ENCODE peak calls at places on chromosome 10, in seven cellular contexts. G, B, L, X, W, Q and D are unnamed samples.

GRCh38 chr10:16724509-16724908 is 92.7 kb downstream of the RSU1 start:
- DNase-seq in W (no peak), Q (no peak), G (no peak), X (no peak), L (no peak), B (no peak), D (no peak)

GRCh38 chr10:2839081-2839725 is 228.1 kb upstream of the PFKP start:
- DNase-seq in Q (peak; percentile 4), G (peak; percentile 72), L (no peak), B (peak; percentile 52), W (no peak), X (peak; percentile 51), D (peak; percentile 72)

GRCh38 chr10:31977440-31978157 is 49.0 kb upstream of the ARHGAP12 start:
- DNase-seq in B (peak; percentile 63), X (no peak), Q (peak; percentile 59), G (no peak), W (no peak), L (no peak), D (no peak)

GRCh38 chr10:50439187-50439586 is 184.6 kb downstream of the SGMS1 start:
- DNase-seq in L (no peak), X (no peak), W (no peak), B (no peak), G (no peak), Q (no peak), D (no peak)

GRCh38 chr10:75655791-75656451 is 224.5 kb downstream of the LRMDA start:
- DNase-seq in L (no peak), X (peak; percentile 66), Q (peak; percentile 72), B (peak; percentile 84), G (no peak), W (no peak), D (no peak)

GRCh38 chr10:8334631-8335030 is 280.1 kb downstream of the GATA3 start:
- DNase-seq in X (no peak), B (no peak), L (no peak), Q (no peak), G (no peak), W (no peak), D (no peak)

GRCh38 chr10:23793577-23793976 is 354.7 kb downstream of the OTUD1 start:
- DNase-seq in L (no peak), W (no peak), Q (no peak), X (no peak), B (no peak), G (no peak), D (no peak)

GRCh38 chr10:5356479-5356763 is 8.3 kb upstream of the UCN3 start:
- DNase-seq in L (no peak), X (no peak), Q (no peak), B (no peak), W (no peak), G (no peak), D (no peak)

GRCh38 chr10:26881600-26882331 is 21.0 kb upstream of the ABI1 start:
- DNase-seq in Q (peak; percentile 82), L (peak; percentile 69), B (peak; percentile 67), X (no peak), G (peak; percentile 74), W (no peak), D (no peak)

GRCh38 chr10:92993671-92994304 is 66.8 kb upstream of the CYP26C1 start:
- DNase-seq in G (peak; percentile 10), Q (no peak), X (no peak), L (no peak), W (no peak), B (no peak), D (no peak)

GRCh38 chr10:58556516-58556915 is 43.8 kb downstream of the BICC1 start:
- DNase-seq in G (no peak), W (no peak), Q (no peak), X (no peak), L (no peak), B (peak; percentile 44), D (no peak)

GRCh38 chr10:58557714-58558113 is 45.0 kb downstream of the BICC1 start:
- DNase-seq in G (no peak), W (no peak), B (no peak), X (no peak), L (no peak), Q (no peak), D (no peak)

GRCh38 chr10:58555930-58556311 is 43.2 kb downstream of the BICC1 start:
- DNase-seq in Q (no peak), L (no peak), G (no peak), W (no peak), X (no peak), B (no peak), D (no peak)

GRCh38 chr10:58555170-58555929 is 42.7 kb downstream of the BICC1 start:
- DNase-seq in W (no peak), B (no peak), G (no peak), X (no peak), L (no peak), Q (no peak), D (no peak)

GRCh38 chr10:58554316-58554715 is 41.6 kb downstream of the BICC1 start:
- DNase-seq in G (no peak), Q (no peak), B (no peak), W (no peak), X (no peak), L (no peak), D (no peak)
- H3K4me1 ChIP-seq in G (no peaks in the 10 kb centered on the region), Q (no peaks in the 10 kb centered on the region), B (peaks cover 22% of the 10 kb centered on the region), W (no peaks in the 10 kb centered on the region), X (no peaks in the 10 kb centered on the region), L (no peaks in the 10 kb centered on the region), D (no peaks in the 10 kb centered on the region)

GRCh38 chr10:70830185-70830584 is 14.4 kb downstream of the SGPL1 start:
- DNase-seq in X (no peak), B (peak; percentile 100), G (no peak), L (no peak), Q (no peak), W (no peak), D (no peak)
- H3K4me1 ChIP-seq in X (peaks cover 27% of the 10 kb centered on the region), B (peaks cover 88% of the 10 kb centered on the region), G (no peaks in the 10 kb centered on the region), L (peaks cover 26% of the 10 kb centered on the region), Q (peaks cover 95% of the 10 kb centered on the region), W (peaks cover 5% of the 10 kb centered on the region), D (peaks cover 23% of the 10 kb centered on the region)

DNA sequence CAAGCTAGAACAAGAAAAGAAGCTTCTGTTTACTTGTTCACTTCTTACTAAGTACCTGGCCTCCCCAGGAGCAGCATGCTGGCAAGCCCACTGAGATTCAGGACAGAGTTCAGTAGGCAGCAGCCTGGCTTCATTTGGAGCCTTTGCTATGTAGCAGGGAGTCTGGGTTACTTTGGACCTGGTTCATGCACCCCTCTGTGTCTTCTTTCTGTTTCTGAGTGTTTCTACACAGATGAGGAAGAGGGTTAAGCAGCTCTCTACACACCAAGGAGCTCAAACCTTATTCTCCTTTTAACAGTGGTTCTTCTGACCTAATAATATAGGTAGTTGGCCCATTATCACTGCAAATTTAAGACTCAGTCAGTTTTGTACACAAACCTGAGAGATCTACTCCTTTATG is 152.9 kb downstream of the ARID5B start:
- DNase-seq in W (no peak), G (no peak), Q (no peak), L (no peak), X (no peak), B (no peak), D (no peak)
- H3K4me1 ChIP-seq in W (peaks cover 66% of the 10 kb centered on the region), G (peaks cover 9% of the 10 kb centered on the region), Q (peaks cover 47% of the 10 kb centered on the region), L (peaks cover 10% of the 10 kb centered on the region), X (peaks cover 10% of the 10 kb centered on the region), B (peaks cover 36% of the 10 kb centered on the region), D (peaks cover 50% of the 10 kb centered on the region)

GRCh38 chr10:79072041-79072441 is 3.3 kb downstream of the ZMIZ1 start:
- DNase-seq in L (no peak), Q (no peak), X (no peak), G (no peak), B (peak; percentile 68), W (no peak), D (no peak)

GRCh38 chr10:79070091-79070610 is 1.4 kb downstream of the ZMIZ1 start:
- DNase-seq in W (no peak), G (peak; percentile 85), B (peak; percentile 63), L (no peak), Q (peak; percentile 47), X (no peak), D (peak; percentile 80)

GRCh38 chr10:79070611-79071534 is 2.1 kb downstream of the ZMIZ1 start:
- DNase-seq in B (peak; percentile 100), L (no peak), Q (peak; percentile 97), X (peak; percentile 94), W (peak; percentile 87), G (peak; percentile 80), D (peak; percentile 95)

GRCh38 chr10:79072994-79073654 is 4.4 kb downstream of the ZMIZ1 start:
- DNase-seq in X (no peak), B (peak; percentile 50), Q (no peak), W (no peak), G (no peak), L (no peak), D (no peak)

GRCh38 chr10:79071535-79071923 is 2.8 kb downstream of the ZMIZ1 start:
- DNase-seq in B (no peak), G (no peak), Q (no peak), X (no peak), L (no peak), W (no peak), D (no peak)
- H3K4me1 ChIP-seq in B (peaks cover 43% of the 10 kb centered on the region), G (peaks cover 32% of the 10 kb centered on the region), Q (peaks cover 50% of the 10 kb centered on the region), X (peaks cover 46% of the 10 kb centered on the region), L (peaks cover 64% of the 10 kb centered on the region), W (peaks cover 44% of the 10 kb centered on the region), D (peaks cover 61% of the 10 kb centered on the region)

GRCh38 chr10:131906269-131906639 is 5.4 kb downstream of the PPP2R2D start:
- DNase-seq in G (no peak), X (no peak), B (no peak), W (no peak), L (no peak), Q (no peak), D (no peak)
- H3K4me1 ChIP-seq in G (peaks cover 6% of the 10 kb centered on the region), X (peaks cover 41% of the 10 kb centered on the region), B (peaks cover 47% of the 10 kb centered on the region), W (peaks cover 12% of the 10 kb centered on the region), L (peaks cover 26% of the 10 kb centered on the region), Q (peaks cover 14% of the 10 kb centered on the region), D (peaks cover 38% of the 10 kb centered on the region)

GRCh38 chr10:104333037-104333727 is 5.1 kb downstream of the ITPRIP start:
- DNase-seq in X (peak; percentile 37), Q (peak; percentile 47), W (no peak), B (no peak), G (no peak), L (no peak), D (no peak)

GRCh38 chr10:104333728-104334373 is 4.4 kb downstream of the ITPRIP start:
- DNase-seq in G (no peak), W (no peak), Q (no peak), X (peak; percentile 19), L (no peak), B (no peak), D (no peak)

GRCh38 chr10:104332243-104333036 is 5.8 kb downstream of the ITPRIP start:
- DNase-seq in B (no peak), X (peak; percentile 24), L (no peak), G (no peak), Q (peak; percentile 59), W (no peak), D (no peak)

GRCh38 chr10:104334965-104335650 is 3.2 kb downstream of the ITPRIP start:
- DNase-seq in X (peak; percentile 17), B (peak; percentile 60), W (no peak), L (no peak), G (no peak), Q (no peak), D (no peak)

DNA sequence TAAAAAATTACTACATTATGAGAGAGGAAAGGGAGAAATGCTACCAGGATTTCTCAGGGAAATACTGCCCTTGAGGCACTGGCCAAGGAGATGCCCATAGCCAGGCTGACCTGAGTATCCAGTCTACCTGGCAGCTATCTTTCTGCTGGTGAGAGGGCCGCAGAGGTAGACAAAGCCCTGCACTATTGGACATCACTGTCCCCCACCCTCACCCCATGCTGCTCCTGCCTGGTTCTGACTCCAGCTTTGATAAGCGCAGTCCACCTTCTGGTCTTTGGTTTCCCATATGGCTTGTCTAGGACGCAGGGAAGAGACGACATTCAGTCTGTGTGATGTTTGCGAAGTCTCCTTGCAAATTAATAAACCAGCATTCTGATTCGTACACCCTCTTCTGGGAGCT is 3.7 kb downstream of the ITPRIP start:
- DNase-seq in G (no peak), W (no peak), X (peak; percentile 18), L (no peak), Q (no peak), B (no peak), D (no peak)
- H3K4me1 ChIP-seq in G (peaks cover 54% of the 10 kb centered on the region), W (peaks cover 53% of the 10 kb centered on the region), X (peaks cover 23% of the 10 kb centered on the region), L (peaks cover 83% of the 10 kb centered on the region), Q (peaks cover 64% of the 10 kb centered on the region), B (peaks cover 76% of the 10 kb centered on the region), D (peaks cover 72% of the 10 kb centered on the region)